ENCODE peak calls at places on chromosomes 7 and 10, in ten cellular contexts. C, O, B, R, S, A, L, W, E and V are unnamed samples.

GRCh38 chr10:21265622-21266021 is 259.9 kb downstream of the SKIDA1 start:
- DNase-seq in C (no peak), O (peak; percentile 38), B (no peak), R (no peak), S (no peak), A (no peak), L (no peak), W (peak; percentile 28), E (peak; percentile 54), V (peak; percentile 46)

GRCh38 chr10:43202224-43202656 is 64.0 kb downstream of the CSGALNACT2 start:
- DNase-seq in C (no peak), O (no peak), B (peak; percentile 42), R (peak; percentile 34), S (peak; percentile 75), A (peak; percentile 76), L (peak; percentile 75), W (no peak), E (peak; percentile 69), V (no peak)

GRCh38 chr10:70549962-70550845 is 52.3 kb downstream of the PRF1 start:
- DNase-seq in C (peak; percentile 62), O (peak; percentile 78), B (peak; percentile 68), R (peak; percentile 68), S (peak; percentile 77), A (no peak), L (peak; percentile 75), W (peak; percentile 44), E (peak; percentile 68), V (peak; percentile 34)

GRCh38 chr10:11755512-11756247 is 13.5 kb downstream of the ECHDC3 start:
- DNase-seq in C (no peak), O (no peak), B (no peak), R (no peak), S (no peak), A (no peak), L (no peak), W (no peak), E (no peak), V (no peak)

GRCh38 chr7:18420758-18421157 is 74.8 kb upstream of the HDAC9 start:
- DNase-seq in C (no peak), O (no peak), B (no peak), R (no peak), S (no peak), A (no peak), L (no peak), W (no peak), E (no peak), V (peak; percentile 27)

GRCh38 chr7:157932498-157933218 is 595.9 kb downstream of the DNAJB6 start:
- DNase-seq in C (no peak), O (no peak), B (no peak), R (no peak), S (no peak), A (no peak), L (no peak), W (peak; percentile 28), E (peak; percentile 41), V (no peak)

GRCh38 chr7:44259547-44260457 is 59.0 kb downstream of the YKT6 start:
- DNase-seq in C (peak; percentile 48), O (no peak), B (no peak), R (peak; percentile 15), S (no peak), A (peak; percentile 90), L (no peak), W (peak; percentile 3), E (peak; percentile 97), V (peak; percentile 95)

GRCh38 chr7:129779602-129780256 is 168.2 kb downstream of the NRF1 start:
- DNase-seq in C (no peak), O (peak; percentile 92), B (no peak), R (peak; percentile 49), S (no peak), A (no peak), L (peak; percentile 85), W (peak; percentile 61), E (peak; percentile 52), V (no peak)

GRCh38 chr7:151392426-151392825 is 17.4 kb downstream of the WDR86 start:
- DNase-seq in C (no peak), O (no peak), B (no peak), R (no peak), S (no peak), A (no peak), L (no peak), W (no peak), E (no peak), V (no peak)

GRCh38 chr7:116188-116981 is 76.0 kb upstream of the FAM20C start:
- DNase-seq in C (no peak), O (no peak), B (no peak), R (no peak), S (no peak), A (no peak), L (no peak), W (no peak), E (no peak), V (no peak)

GRCh38 chr7:35259555-35259954 is 5.7 kb upstream of the TBX20 start:
- DNase-seq in C (no peak), O (no peak), B (no peak), R (no peak), S (no peak), A (no peak), L (no peak), W (no peak), E (no peak), V (no peak)

GRCh38 chr10:11746883-11747539 is 4.8 kb downstream of the ECHDC3 start:
- DNase-seq in C (no peak), O (no peak), B (peak; percentile 75), R (no peak), S (no peak), A (no peak), L (no peak), W (no peak), E (no peak), V (no peak)

GRCh38 chr7:110534241-110534931 is 556.5 kb upstream of the LRRN3 start:
- DNase-seq in C (no peak), O (peak; percentile 29), B (no peak), R (no peak), S (no peak), A (no peak), L (no peak), W (peak; percentile 4), E (peak; percentile 53), V (peak; percentile 27)

GRCh38 chr10:90031776-90032175 is 330.4 kb downstream of the KIF20B start:
- DNase-seq in C (no peak), O (no peak), B (no peak), R (no peak), S (no peak), A (no peak), L (no peak), W (no peak), E (no peak), V (no peak)

GRCh38 chr10:102628451-102628911 is 15.8 kb upstream of the TRIM8 start:
- DNase-seq in C (peak; percentile 85), O (no peak), B (peak; percentile 70), R (no peak), S (no peak), A (peak; percentile 92), L (no peak), W (no peak), E (peak; percentile 53), V (no peak)

DNA sequence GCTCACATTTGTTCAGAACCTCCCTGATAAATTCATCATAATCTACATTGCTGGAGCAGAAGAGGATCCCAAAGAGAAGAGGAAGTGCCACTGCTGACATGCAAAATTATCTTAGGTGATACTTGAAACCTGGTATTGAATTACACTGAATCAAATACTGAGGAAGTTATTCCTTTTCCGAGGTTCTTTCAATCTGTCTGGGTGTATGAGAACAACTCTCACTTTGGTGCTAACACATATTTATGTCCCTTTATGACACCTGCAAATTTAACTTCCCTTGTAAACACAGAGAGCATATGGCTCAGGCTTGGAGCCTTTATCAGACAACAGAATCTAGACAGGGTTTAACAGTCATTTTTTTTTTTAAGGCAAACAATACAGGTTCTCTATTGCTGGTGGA is 131.4 kb downstream of the SRPK2 start:
- DNase-seq in C (no peak), O (no peak), B (no peak), R (no peak), S (no peak), A (no peak), L (no peak), W (no peak), E (no peak), V (no peak)
- H3K27ac ChIP-seq in C (no peak overlapping the region), O (no peak overlapping the region), B (no peak overlapping the region), R (peak overlapping the region; percentile 4), S (no peak overlapping the region), A (no peak overlapping the region), L (no peak overlapping the region), W (no peak overlapping the region), E (no peak overlapping the region), V (no peak overlapping the region)

GRCh38 chr10:77289790-77290189 is 347.8 kb downstream of the KCNMA1 start:
- DNase-seq in C (no peak), O (no peak), B (no peak), R (no peak), S (no peak), A (no peak), L (no peak), W (no peak), E (no peak), V (no peak)
- H3K4me1 ChIP-seq in C (no peaks in the 10 kb centered on the region), O (peaks cover 69% of the 10 kb centered on the region), B (no peaks in the 10 kb centered on the region), R (no peaks in the 10 kb centered on the region), S (peaks cover 7% of the 10 kb centered on the region), A (peaks cover 12% of the 10 kb centered on the region), L (peaks cover 42% of the 10 kb centered on the region), W (no peaks in the 10 kb centered on the region), E (peaks cover 62% of the 10 kb centered on the region), V (peaks cover 43% of the 10 kb centered on the region)

GRCh38 chr10:16146993-16147392 is 286.7 kb upstream of the MINDY3 start:
- DNase-seq in C (no peak), O (no peak), B (no peak), R (no peak), S (no peak), A (no peak), L (no peak), W (no peak), E (no peak), V (no peak)
- H3K27ac ChIP-seq in C (no peak overlapping the region), O (no peak overlapping the region), B (no peak overlapping the region), R (no peak overlapping the region), S (no peak overlapping the region), A (no peak overlapping the region), L (no peak overlapping the region), W (no peak overlapping the region), E (no peak overlapping the region), V (no peak overlapping the region)

GRCh38 chr10:112744525-112744924 is 205.5 kb upstream of the TCF7L2 start:
- DNase-seq in C (no peak), O (no peak), B (peak; percentile 57), R (peak; percentile 24), S (no peak), A (no peak), L (no peak), W (no peak), E (no peak), V (no peak)

GRCh38 chr10:112739219-112739969 is 210.7 kb upstream of the TCF7L2 start:
- DNase-seq in C (no peak), O (no peak), B (no peak), R (no peak), S (no peak), A (no peak), L (no peak), W (peak; percentile 99), E (no peak), V (no peak)

GRCh38 chr10:112746329-112746728 is 203.7 kb upstream of the TCF7L2 start:
- DNase-seq in C (no peak), O (no peak), B (no peak), R (no peak), S (no peak), A (no peak), L (no peak), W (no peak), E (no peak), V (no peak)

GRCh38 chr10:112738586-112739218 is 211.3 kb upstream of the TCF7L2 start:
- DNase-seq in C (no peak), O (no peak), B (no peak), R (no peak), S (no peak), A (no peak), L (peak; percentile 43), W (peak; percentile 54), E (no peak), V (no peak)

GRCh38 chr10:112741830-112742402 is 208.1 kb upstream of the TCF7L2 start:
- DNase-seq in C (no peak), O (no peak), B (no peak), R (peak; percentile 23), S (no peak), A (no peak), L (no peak), W (peak; percentile 76), E (no peak), V (no peak)
- H3K4me1 ChIP-seq in C (peaks cover 9% of the 10 kb centered on the region), O (peaks cover 46% of the 10 kb centered on the region), B (no peaks in the 10 kb centered on the region), R (peaks cover 4% of the 10 kb centered on the region), S (peaks cover 4% of the 10 kb centered on the region), A (no peaks in the 10 kb centered on the region), L (peaks cover 19% of the 10 kb centered on the region), W (peaks cover 86% of the 10 kb centered on the region), E (peaks cover 7% of the 10 kb centered on the region), V (peaks cover 7% of the 10 kb centered on the region)